ENCODE peak calls at places on chromosomes 4 and X, in four cellular contexts. X is NCI-H460, E is HS-5, G is mucosa of gallbladder. U is an unnamed sample.

GRCh38 chr4:3046623-3047022 is 27.7 kb downstream of the HTT-AS start:
- DNase-seq in X (no peak), E (no peak), G (no peak), U (no peak)

GRCh38 chr4:139223682-139224317 is 46.8 kb upstream of the ELF2 start:
- DNase-seq in E (no peak), X (no peak), G (no peak), U (peak; percentile 56)

GRCh38 chr4:107276052-107276451 is 239.9 kb upstream of the DKK2 start:
- DNase-seq in G (no peak), E (no peak), X (no peak), U (no peak)

GRCh38 chr4:164337219-164337944 is 416.5 kb upstream of the SMIM31 start:
- DNase-seq in E (no peak), G (no peak), X (no peak), U (no peak)

GRCh38 chr4:62014982-62015739 is 815.0 kb downstream of the ADGRL3 start:
- DNase-seq in G (no peak), E (peak; percentile 2), X (no peak), U (no peak)

GRCh38 chr4:22504931-22505330 is 10.9 kb downstream of the ADGRA3 start:
- DNase-seq in G (no peak), X (no peak), E (no peak), U (no peak)

GRCh38 chrX:31136144-31136572 is 64.3 kb upstream of the FTHL17 start:
- DNase-seq in G (no peak), E (no peak), X (no peak), U (no peak)

GRCh38 chrX:13721819-13722527 is 12.4 kb downstream of the TRAPPC2 start:
- DNase-seq in E (no peak), G (no peak), X (no peak), U (no peak)

GRCh38 chrX:24298191-24298590 is 15.7 kb downstream of the SUPT20HL2 start:
- DNase-seq in X (peak; percentile 19), G (no peak), E (no peak), U (no peak)

GRCh38 chr4:113637363-113637762 is 124.2 kb downstream of the CAMK2D start:
- DNase-seq in E (no peak), X (no peak), G (no peak), U (no peak)

GRCh38 chr4:133062851-133063250 is 86.2 kb upstream of the PCDH10 start:
- DNase-seq in E (no peak), X (no peak), G (no peak), U (no peak)

GRCh38 chr4:122218762-122219161 is 66.6 kb downstream of the BLTP1 start:
- DNase-seq in X (no peak), E (no peak), G (no peak), U (no peak)

GRCh38 chrX:118115948-118116307 is 682 bp downstream of the KLHL13 start:
- DNase-seq in X (no peak), E (no peak), G (no peak), U (no peak)

GRCh38 chr4:138639018-138639876 is 376.3 kb upstream of the NOCT start:
- DNase-seq in X (no peak), E (peak; percentile 30), G (no peak), U (no peak)

GRCh38 chr4:66357316-66357715 is 687.0 kb upstream of the EPHA5 start:
- DNase-seq in G (no peak), E (peak; percentile 59), X (no peak), U (no peak)

GRCh38 chr4:76601791-76602190 is 166.8 kb downstream of the SHROOM3 start:
- DNase-seq in X (no peak), G (no peak), E (no peak), U (no peak)

GRCh38 chrX:39718951-39719350 is 378.8 kb downstream of the BCOR start:
- DNase-seq in X (no peak), G (no peak), E (no peak), U (no peak)

GRCh38 chrX:46777971-46778810 is 19.3 kb upstream of the SLC9A7 start:
- DNase-seq in E (no peak), X (peak; percentile 14), G (no peak), U (no peak)

GRCh38 chr4:56908206-56909082 is 744 bp downstream of the REST start:
- DNase-seq in X (no peak), E (peak; percentile 9), G (peak; percentile 57), U (no peak)

GRCh38 chr4:115950806-115951205 is 837.4 kb upstream of the NDST4 start:
- DNase-seq in E (no peak), G (no peak), X (no peak), U (no peak)

GRCh38 chr4:76002176-76002575 is 5.1 kb downstream of the CXCL9 start:
- DNase-seq in E (no peak), G (no peak), X (no peak), U (no peak)

GRCh38 chrX:16112428-16112827 is 10.9 kb upstream of the GRPR start:
- DNase-seq in E (no peak), X (no peak), G (no peak), U (no peak)

GRCh38 chr4:76078033-76078613 is 3.6 kb downstream of the ART3 start:
- DNase-seq in E (no peak), G (no peak), X (no peak), U (no peak)

GRCh38 chr4:176013466-176014247 is 52.0 kb upstream of the WDR17 start:
- DNase-seq in X (no peak), E (no peak), G (no peak), U (no peak)

GRCh38 chr4:38605794-38606586 is 58.0 kb upstream of the KLF3 start:
- DNase-seq in X (no peak), E (no peak), G (no peak), U (no peak)

GRCh38 chrX:119516157-119516702 is 48.0 kb downstream of the SLC25A5 start:
- DNase-seq in X (peak; percentile 64), G (peak; percentile 14), E (no peak), U (no peak)

GRCh38 chr4:13920901-13921300 is 293.4 kb upstream of the BOD1L1 start:
- DNase-seq in X (peak; percentile 47), G (peak; percentile 47), E (peak; percentile 98), U (peak; percentile 98)

GRCh38 chrX:132333351-132333750 is 114.1 kb upstream of the RAP2C start:
- DNase-seq in G (no peak), X (no peak), E (no peak), U (no peak)

GRCh38 chr4:152289963-152290362 is 245.9 kb downstream of the FBXW7 start:
- DNase-seq in G (no peak), X (no peak), E (no peak), U (no peak)

GRCh38 chr4:23135792-23136645 is 443.3 kb downstream of the GBA3 start:
- DNase-seq in G (no peak), X (peak; percentile 57), E (peak; percentile 19), U (peak; percentile 17)

GRCh38 chr4:56857601-56858301 is 36.2 kb upstream of the SPINK2 start:
- DNase-seq in G (no peak), X (no peak), E (no peak), U (no peak)

GRCh38 chr4:2095236-2096072 is 36.3 kb downstream of the NAT8L start:
- DNase-seq in X (no peak), E (no peak), G (no peak), U (peak; percentile 21)

GRCh38 chr4:142091085-142091513 is 454.7 kb downstream of the IL15 start:
- DNase-seq in G (no peak), X (peak; percentile 63), E (peak; percentile 91), U (no peak)

GRCh38 chr4:88033309-88033708 is 25.9 kb downstream of the PKD2 start:
- DNase-seq in E (no peak), G (peak; percentile 58), X (peak; percentile 59), U (no peak)

GRCh38 chrX:124086411-124086810 is 124.9 kb downstream of the STAG2 start:
- DNase-seq in E (no peak), G (no peak), X (no peak), U (no peak)